ENCODE peak calls at places on chromosome 13, in nine cellular contexts. A is suprapubic skin, L is fibroblast of pulmonary artery, Q is left ventricle myocardium superior, M is fibroblast of the aortic adventitia, T is aorta, I is NCI-H1694, H is C1 segment of cervical spinal cord, C is hepatic stellate cell. G is an unnamed sample.

GRCh38 chr13:99746857-99747710 is 224.5 kb downstream of the ZIC5 start:
- DNase-seq in A (no peak), L (no peak), Q (no peak), M (no peak), T (no peak), I (no peak), H (no peak), C (no peak), G (no peak)

GRCh38 chr13:30870916-30871712 is 35.0 kb upstream of the MEDAG start:
- DNase-seq in A (no peak), L (no peak), Q (no peak), M (no peak), T (no peak), I (no peak), H (no peak), C (no peak), G (no peak)

GRCh38 chr13:33110713-33111413 is 94.6 kb downstream of the KL start:
- DNase-seq in A (peak; percentile 75), L (no peak), Q (peak; percentile 71), M (peak; percentile 70), T (no peak), I (no peak), H (no peak), C (no peak), G (peak; percentile 46)

GRCh38 chr13:52454459-52454824 is 836 bp upstream of the CKAP2 start:
- DNase-seq in A (no peak), L (no peak), Q (no peak), M (peak; percentile 10), T (no peak), I (no peak), H (no peak), C (no peak), G (no peak)

GRCh38 chr13:32314968-32315254 is 252 bp downstream of the ZAR1L start:
- DNase-seq in A (no peak), L (peak; percentile 49), Q (no peak), M (peak; percentile 58), T (no peak), I (peak; percentile 2), H (no peak), C (peak; percentile 17), G (peak; percentile 48)

GRCh38 chr13:45396548-45397095 is 21.6 kb downstream of the SLC25A30 start:
- DNase-seq in A (no peak), L (peak; percentile 18), Q (peak; percentile 43), M (peak; percentile 14), T (no peak), I (no peak), H (no peak), C (no peak), G (no peak)

GRCh38 chr13:47726394-47726793 is 274.7 kb downstream of the SUCLA2 start:
- DNase-seq in A (no peak), L (no peak), Q (no peak), M (no peak), T (no peak), I (no peak), H (no peak), C (no peak), G (no peak)

GRCh38 chr13:101941095-101941777 is 460.6 kb downstream of the FGF14 start:
- DNase-seq in A (no peak), L (peak; percentile 3), Q (no peak), M (no peak), T (no peak), I (no peak), H (no peak), C (no peak), G (peak; percentile 23)

GRCh38 chr13:111460548-111461444 is 140.4 kb downstream of the TEX29 start:
- DNase-seq in A (peak; percentile 47), L (peak; percentile 42), Q (peak; percentile 55), M (peak; percentile 46), T (peak; percentile 36), I (no peak), H (no peak), C (peak; percentile 65), G (peak; percentile 78)

GRCh38 chr13:50159613-50160012 is 144.4 kb downstream of the KCNRG start:
- DNase-seq in A (no peak), L (no peak), Q (no peak), M (no peak), T (no peak), I (no peak), H (no peak), C (no peak), G (no peak)

GRCh38 chr13:85995788-85996418 is 196.7 kb upstream of the SLITRK6 start:
- DNase-seq in A (no peak), L (no peak), Q (no peak), M (no peak), T (no peak), I (no peak), H (no peak), C (no peak), G (no peak)

GRCh38 chr13:108214511-108215383 is 589 bp downstream of the LIG4 start:
- DNase-seq in A (peak; percentile 60), L (no peak), Q (peak; percentile 32), M (no peak), T (peak; percentile 71), I (peak; percentile 14), H (no peak), C (no peak), G (peak; percentile 9)

GRCh38 chr13:105918842-105919741 is 616.4 kb downstream of the EFNB2 start:
- DNase-seq in A (no peak), L (peak; percentile 63), Q (no peak), M (peak; percentile 12), T (no peak), I (no peak), H (no peak), C (peak; percentile 22), G (no peak)

GRCh38 chr13:80274643-80275042 is 66.3 kb downstream of the SPRY2 start:
- DNase-seq in A (no peak), L (no peak), Q (no peak), M (no peak), T (no peak), I (no peak), H (no peak), C (no peak), G (no peak)

GRCh38 chr13:75256922-75257321 is 225.0 kb downstream of the TBC1D4 start:
- DNase-seq in A (no peak), L (no peak), Q (no peak), M (no peak), T (no peak), I (no peak), H (no peak), C (no peak), G (no peak)

GRCh38 chr13:25180795-25181537 is 8.9 kb upstream of the AMER2 start:
- DNase-seq in A (no peak), L (no peak), Q (no peak), M (no peak), T (no peak), I (no peak), H (no peak), C (no peak), G (no peak)

GRCh38 chr13:51584731-51585191 is 499 bp downstream of the WDFY2 start:
- DNase-seq in A (peak; percentile 90), L (peak; percentile 51), Q (peak; percentile 72), M (peak; percentile 49), T (peak; percentile 85), I (no peak), H (no peak), C (peak; percentile 17), G (peak; percentile 46)

GRCh38 chr13:41231786-41232185 is 31.6 kb downstream of the MTRF1 start:
- DNase-seq in A (no peak), L (peak; percentile 61), Q (peak; percentile 47), M (peak; percentile 12), T (no peak), I (no peak), H (no peak), C (no peak), G (no peak)

GRCh38 chr13:99007414-99007986 is 29.6 kb upstream of the DOCK9 start:
- DNase-seq in A (no peak), L (no peak), Q (no peak), M (no peak), T (no peak), I (no peak), H (no peak), C (no peak), G (no peak)

GRCh38 chr13:110343241-110343865 is 36.3 kb downstream of the COL4A2 start:
- DNase-seq in A (no peak), L (no peak), Q (no peak), M (no peak), T (no peak), I (no peak), H (no peak), C (no peak), G (no peak)

GRCh38 chr13:90414691-90415596 is 932.5 kb upstream of the MIR17HG start:
- DNase-seq in A (no peak), L (peak; percentile 67), Q (no peak), M (peak; percentile 55), T (no peak), I (no peak), H (no peak), C (peak; percentile 41), G (peak; percentile 68)

GRCh38 chr13:60369242-60369641 is 27.8 kb upstream of the TDRD3 start:
- DNase-seq in A (no peak), L (peak; percentile 9), Q (no peak), M (peak; percentile 6), T (no peak), I (no peak), H (no peak), C (no peak), G (peak; percentile 6)

GRCh38 chr13:86000546-86000945 is 201.3 kb upstream of the SLITRK6 start:
- DNase-seq in A (no peak), L (no peak), Q (no peak), M (no peak), T (no peak), I (no peak), H (no peak), C (no peak), G (no peak)

GRCh38 chr13:45289936-45290563 is 50.9 kb downstream of the TPT1 start:
- DNase-seq in A (no peak), L (no peak), Q (no peak), M (no peak), T (no peak), I (no peak), H (no peak), C (no peak), G (no peak)

GRCh38 chr13:26482451-26483197 is 74.9 kb upstream of the WASF3 start:
- DNase-seq in A (no peak), L (peak; percentile 86), Q (no peak), M (peak; percentile 83), T (no peak), I (peak; percentile 85), H (no peak), C (peak; percentile 75), G (peak; percentile 76)

GRCh38 chr13:98447881-98448641 is 128.8 kb downstream of the STK24 start:
- DNase-seq in A (no peak), L (no peak), Q (peak; percentile 75), M (no peak), T (no peak), I (peak; percentile 58), H (no peak), C (no peak), G (peak; percentile 37)

GRCh38 chr13:99589575-99589974 is 88.3 kb downstream of the TM9SF2 start:
- DNase-seq in A (no peak), L (no peak), Q (no peak), M (no peak), T (no peak), I (no peak), H (no peak), C (no peak), G (no peak)

GRCh38 chr13:28705734-28706133 is 13.0 kb downstream of the SLC46A3 start:
- DNase-seq in A (no peak), L (peak; percentile 66), Q (no peak), M (peak; percentile 32), T (no peak), I (no peak), H (no peak), C (no peak), G (peak; percentile 33)

GRCh38 chr13:91722267-91722884 is 324.0 kb downstream of the GPC5 start:
- DNase-seq in A (no peak), L (peak; percentile 45), Q (no peak), M (peak; percentile 32), T (no peak), I (peak; percentile 70), H (no peak), C (peak; percentile 3), G (peak; percentile 29)

GRCh38 chr13:95343944-95344343 is 42.7 kb upstream of the ABCC4 start:
- DNase-seq in A (no peak), L (peak; percentile 92), Q (no peak), M (peak; percentile 37), T (no peak), I (no peak), H (no peak), C (no peak), G (no peak)

GRCh38 chr13:73894995-73895571 is 239.1 kb downstream of the KLF12 start:
- DNase-seq in A (no peak), L (no peak), Q (no peak), M (no peak), T (no peak), I (no peak), H (no peak), C (no peak), G (no peak)

G was measured in GM03348.